ENCODE peak calls at places on chromosomes 5 and 9, in four cellular contexts. Z is pancreas, R is A673, V is HCT116. L is an unnamed sample. For H3K4me1, the result is how much of the 10 kb centered on the place peaks cover.

GRCh38 chr9:106479679-106480078 is 383.3 kb upstream of the ZNF462 start:
- DNase-seq in V (no peak), Z (no peak), R (no peak), L (no peak)

GRCh38 chr9:113934826-113935676 is 58.9 kb downstream of the ZNF618 start:
- DNase-seq in V (no peak), R (no peak), Z (no peak), L (no peak)

GRCh38 chr9:650362-650761 is 191.1 kb upstream of the DMRT1 start:
- DNase-seq in V (no peak), R (no peak), Z (no peak), L (no peak)

GRCh38 chr9:115234094-115234493 is 116.1 kb upstream of the TNC start:
- DNase-seq in Z (no peak), V (peak), R (no peak), L (no peak)

GRCh38 chr9:72383978-72384709 is 19.1 kb upstream of the ZFAND5 start:
- DNase-seq in Z (no peak), R (no peak), V (no peak), L (no peak)

GRCh38 chr9:78167356-78167755 is 68.5 kb upstream of the CEP78 start:
- DNase-seq in V (no peak), R (no peak), Z (peak), L (no peak)

GRCh38 chr9:72978724-72979123 is 25.9 kb upstream of the ALDH1A1 start:
- DNase-seq in V (no peak), R (peak), Z (no peak), L (no peak)

GRCh38 chr5:98416541-98416940 is 356.9 kb upstream of the RGMB start:
- DNase-seq in V (no peak), Z (no peak), R (no peak), L (no peak)

GRCh38 chr9:107049046-107049824 is 186.3 kb downstream of the ZNF462 start:
- DNase-seq in R (no peak), V (no peak), Z (no peak), L (no peak)

GRCh38 chr9:124613849-124614248 is 106.7 kb upstream of the NR5A1 start:
- DNase-seq in Z (no peak), R (no peak), V (no peak), L (no peak)

GRCh38 chr9:124810513-124811355 is 33.8 kb downstream of the OLFML2A start:
- DNase-seq in R (no peak), V (peak), Z (no peak), L (no peak)

GRCh38 chr9:135525241-135526088 is 4.2 kb downstream of the LCN1 start:
- DNase-seq in R (no peak), V (no peak), Z (no peak), L (no peak)

GRCh38 chr5:149932445-149933350 is 11.9 kb downstream of the PDE6A start:
- DNase-seq in R (no peak), V (no peak), Z (no peak), L (no peak)

GRCh38 chr9:36402536-36402935 is 2.5 kb upstream of the RNF38 start:
- DNase-seq in Z (no peak), R (no peak), V (no peak), L (no peak)

GRCh38 chr9:113614843-113615648 is 151.5 kb downstream of the RGS3 start:
- DNase-seq in Z (no peak), V (no peak), R (no peak), L (no peak)

GRCh38 chr9:93577045-93577939 is 908 bp downstream of the PHF2 start:
- DNase-seq in V (no peak), R (peak), Z (no peak), L (peak)

GRCh38 chr9:129318121-129319075 is 140.3 kb upstream of the IER5L start:
- DNase-seq in Z (no peak), V (no peak), R (no peak), L (no peak)

GRCh38 chr9:129320575-129321311 is 142.7 kb upstream of the IER5L start:
- DNase-seq in Z (peak), R (peak), V (no peak), L (peak)

GRCh38 chr9:129321511-129322021 is 143.5 kb upstream of the IER5L start:
- DNase-seq in R (no peak), V (no peak), Z (no peak), L (no peak)

GRCh38 chr9:129319076-129319937 is 141.2 kb upstream of the IER5L start:
- DNase-seq in V (no peak), Z (no peak), R (no peak), L (no peak)

DNA sequence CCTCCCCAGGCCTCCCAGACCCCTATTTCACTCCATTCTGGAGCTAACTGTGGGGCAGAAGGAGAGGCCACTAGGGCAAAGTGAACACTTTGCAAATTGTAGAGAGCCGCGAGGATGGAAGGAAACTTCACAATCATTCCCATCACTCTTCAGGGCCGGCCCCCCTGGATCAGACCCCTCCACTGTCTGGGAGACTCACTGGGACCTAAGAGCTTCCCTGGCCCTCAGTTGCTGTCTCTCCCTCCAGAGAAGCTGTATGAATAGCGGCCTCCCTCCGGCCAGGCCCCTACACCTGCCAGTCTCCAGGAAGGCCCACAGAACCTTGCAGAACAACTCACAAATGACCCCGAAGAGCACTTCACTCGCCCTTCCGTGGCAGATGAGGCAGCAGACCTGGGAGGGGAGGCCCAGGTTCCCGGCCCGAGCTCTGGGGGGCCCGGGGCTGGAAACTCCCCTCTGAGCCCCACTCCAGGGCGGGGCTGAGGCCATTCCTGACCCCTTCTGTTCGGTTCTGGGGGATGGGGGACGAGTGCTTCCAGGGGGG is 141.9 kb upstream of the IER5L start:
- DNase-seq in R (no peak), V (no peak), Z (no peak), L (no peak)
- H3K4me1 ChIP-seq in R (under half), V (under half), Z (under half), L (half or more)

DNA sequence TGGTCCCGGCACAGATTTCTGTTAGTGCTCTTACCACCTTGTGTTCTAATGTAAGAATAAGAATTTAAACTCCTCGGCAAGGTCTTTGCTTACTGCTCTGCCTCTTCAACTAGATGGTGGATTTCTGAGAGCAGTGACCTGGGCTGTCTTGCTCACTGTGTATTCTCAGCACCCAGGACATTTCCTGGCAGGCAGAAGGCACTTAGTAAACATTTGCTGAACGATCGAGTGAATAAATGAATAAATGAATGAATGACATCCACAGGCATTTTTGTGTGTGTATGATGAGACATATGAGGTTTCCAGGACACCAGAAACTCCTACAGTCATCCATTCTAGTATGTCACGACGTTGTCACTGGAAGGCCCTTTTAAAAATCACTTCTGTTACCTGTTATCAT is 143.2 kb downstream of the BOD1 start:
- DNase-seq in R (no peak), Z (no peak), V (no peak), L (no peak)
- H3K4me1 ChIP-seq in R (under half), Z (under half), V (under half), L (under half)

GRCh38 chr9:109100543-109101201 is 19.1 kb downstream of the TMEM245 start:
- DNase-seq in Z (no peak), V (no peak), R (no peak), L (no peak)
- H3K4me1 ChIP-seq in Z (half or more), V (under half), R (under half), L (half or more)

GRCh38 chr5:109849478-109850088 is 159.9 kb downstream of the MAN2A1 start:
- DNase-seq in V (no peak), Z (no peak), R (no peak), L (no peak)

GRCh38 chr5:109853362-109853761 is 163.6 kb downstream of the MAN2A1 start:
- DNase-seq in R (no peak), V (no peak), Z (no peak), L (no peak)

GRCh38 chr5:109855056-109855455 is 165.3 kb downstream of the MAN2A1 start:
- DNase-seq in V (no peak), Z (no peak), R (no peak), L (no peak)

GRCh38 chr5:109848130-109848529 is 158.4 kb downstream of the MAN2A1 start:
- DNase-seq in Z (peak), V (no peak), R (no peak), L (no peak)

GRCh38 chr5:109852371-109853160 is 162.8 kb downstream of the MAN2A1 start:
- DNase-seq in R (no peak), V (no peak), Z (no peak), L (no peak)
- H3K4me1 ChIP-seq in R (under half), V (under half), Z (under half), L (under half)

L was measured in heart right ventricle.